ENCODE peak calls at places on chromosomes 13 and 19, in six cellular contexts. G is coronary artery; J is stimulated activated CD4-positive, alpha-beta T cell treated with anti-CD3 and anti-CD28 coated beads, TNF-alpha, amount 100 ng/mL, for 48 hours; E is NCI-H2171 treated with DMSO at 0.1 percent for 48 hours; S is ACHN; Y is vagina. F is an unnamed sample.

GRCh38 chr19:4334929-4335833 is 3.4 kb downstream of the STAP2 start:
- DNase-seq in J (no peak), S (no peak), Y (no peak), G (no peak), E (no peak), F (no peak)

GRCh38 chr19:53896682-53897081 is 12.4 kb upstream of the CACNG7 start:
- DNase-seq in G (no peak), S (no peak), J (no peak), E (no peak), Y (no peak), F (no peak)

GRCh38 chr19:49459388-49459787 is 6.4 kb downstream of the ALDH16A1 start:
- DNase-seq in S (no peak), Y (no peak), G (no peak), E (no peak), J (no peak), F (no peak)

GRCh38 chr19:28026636-28027035 is 1186.3 kb downstream of the UQCRFS1 start:
- DNase-seq in Y (no peak), S (peak), G (no peak), J (no peak), E (no peak), F (no peak)

GRCh38 chr19:39284032-39284431 is 12.2 kb upstream of the IFNL1 start:
- DNase-seq in G (no peak), Y (no peak), J (no peak), E (no peak), S (no peak), F (no peak)

GRCh38 chr19:38980583-38981374 is 5.2 kb upstream of the FBXO17 start:
- DNase-seq in Y (no peak), J (no peak), G (no peak), E (no peak), S (no peak), F (no peak)

GRCh38 chr19:6273701-6274601 is 5.8 kb downstream of the MLLT1 start:
- DNase-seq in Y (peak), G (peak), E (no peak), S (no peak), J (no peak), F (peak)

GRCh38 chr19:17286263-17286662 is 4.6 kb downstream of the ANKLE1 start:
- DNase-seq in J (no peak), G (no peak), Y (no peak), E (no peak), S (no peak), F (no peak)

GRCh38 chr19:43618921-43619261 is 538 bp downstream of the ZNF428 start:
- DNase-seq in Y (no peak), G (no peak), J (peak), S (peak), E (peak), F (no peak)

GRCh38 chr19:42198676-42199439 is 18.6 kb downstream of the DEDD2 start:
- DNase-seq in Y (no peak), J (no peak), G (no peak), E (no peak), S (no peak), F (peak)

GRCh38 chr13:33379597-33379996 is 94.0 kb upstream of the STARD13 start:
- DNase-seq in S (no peak), J (no peak), Y (no peak), E (no peak), G (no peak), F (no peak)

GRCh38 chr13:80235559-80236296 is 105.2 kb downstream of the SPRY2 start:
- DNase-seq in J (no peak), Y (no peak), E (no peak), S (no peak), G (no peak), F (peak)

GRCh38 chr19:403221-404036 is 5.5 kb downstream of the C2CD4C start:
- DNase-seq in S (no peak), E (no peak), J (no peak), Y (no peak), G (no peak), F (peak)

GRCh38 chr13:102870677-102871415 is 25.0 kb downstream of the ERCC5 start:
- DNase-seq in Y (no peak), G (no peak), J (peak), S (peak), E (peak), F (no peak)

GRCh38 chr19:13847033-13847899 is 29.7 kb upstream of the NANOS3 start:
- DNase-seq in S (peak), Y (peak), E (peak), J (peak), G (peak), F (peak)

GRCh38 chr13:46489586-46490023 is 63.4 kb upstream of the LRCH1 start:
- DNase-seq in Y (no peak), S (peak), G (peak), J (no peak), E (no peak), F (no peak)

GRCh38 chr19:6383188-6383587 is 7.5 kb upstream of the PSPN start:
- DNase-seq in E (no peak), Y (no peak), J (no peak), G (no peak), S (no peak), F (no peak)

GRCh38 chr19:32719611-32720059 is at the start of gene TDRD12:
- DNase-seq in J (no peak), G (no peak), E (no peak), Y (no peak), S (no peak), F (no peak)

GRCh38 chr13:51970251-51970793 is 40.9 kb downstream of the ATP7B start:
- DNase-seq in S (no peak), J (no peak), G (no peak), E (no peak), Y (no peak), F (no peak)

GRCh38 chr19:20162821-20163220 is 4.2 kb upstream of the ZNF486 start:
- DNase-seq in G (no peak), Y (no peak), S (no peak), J (no peak), E (no peak), F (no peak)

GRCh38 chr13:111908981-111909380 is 158.0 kb upstream of the SOX1 start:
- DNase-seq in S (no peak), J (no peak), G (peak), E (no peak), Y (peak), F (no peak)

GRCh38 chr13:87524775-87525174 is 146.4 kb upstream of the SLITRK5 start:
- DNase-seq in Y (no peak), G (no peak), J (no peak), E (no peak), S (no peak), F (no peak)

GRCh38 chr13:46962286-46962941 is 65.6 kb upstream of the HTR2A start:
- DNase-seq in S (peak), G (no peak), J (no peak), E (no peak), Y (no peak), F (no peak)

GRCh38 chr13:30151398-30151797 is 156.0 kb downstream of the KATNAL1 start:
- DNase-seq in E (no peak), G (no peak), Y (no peak), S (no peak), J (no peak), F (no peak)